ENCODE peak calls at places on chromosomes 12 and 14, in nine cellular contexts. V is choroid plexus epithelial cell, L is endothelial cell of umbilical vein, R is tibial nerve, X is RWPE2, J is stomach, Z is lung, B is brain microvascular endothelial cell, H is HepG2. M is an unnamed sample.

GRCh38 chr12:15899282-15899870 is 11.8 kb upstream of the DERA start:
- DNase-seq in V (peak), L (peak), R (no peak), X (no peak), J (no peak), Z (no peak), B (no peak), H (peak), M (no peak)

GRCh38 chr12:42235426-42235825 is 2.6 kb downstream of the YAF2 start:
- DNase-seq in V (peak), L (no peak), R (peak), X (no peak), J (no peak), Z (peak), B (no peak), H (no peak), M (no peak)

GRCh38 chr12:68321140-68321539 is 11.0 kb downstream of the MDM1 start:
- DNase-seq in V (no peak), L (no peak), R (no peak), X (no peak), J (no peak), Z (no peak), B (no peak), H (no peak), M (no peak)

GRCh38 chr12:15679146-15679545 is 110.0 kb downstream of the EPS8 start:
- DNase-seq in V (peak), L (no peak), R (no peak), X (no peak), J (no peak), Z (no peak), B (no peak), H (peak), M (no peak)

GRCh38 chr12:41190360-41190759 is 2.2 kb downstream of the PDZRN4 start:
- DNase-seq in V (peak), L (peak), R (peak), X (no peak), J (no peak), Z (no peak), B (peak), H (peak), M (no peak)

GRCh38 chr14:87351007-87351406 is 642.0 kb downstream of the GALC start:
- DNase-seq in V (no peak), L (no peak), R (no peak), X (no peak), J (no peak), Z (no peak), B (no peak), H (no peak), M (no peak)

GRCh38 chr14:101948666-101949205 is 15.6 kb upstream of the DYNC1H1 start:
- DNase-seq in V (no peak), L (no peak), R (no peak), X (no peak), J (no peak), Z (no peak), B (no peak), H (no peak), M (peak)

GRCh38 chr12:30796891-30797371 is 42.2 kb upstream of the CAPRIN2 start:
- DNase-seq in V (peak), L (peak), R (no peak), X (no peak), J (no peak), Z (no peak), B (peak), H (no peak), M (no peak)

GRCh38 chr14:81137316-81137715 is 83.4 kb downstream of the GTF2A1 start:
- DNase-seq in V (peak), L (no peak), R (no peak), X (no peak), J (no peak), Z (no peak), B (peak), H (no peak), M (no peak)

GRCh38 chr12:119014368-119014767 is 33.0 kb downstream of the SRRM4 start:
- DNase-seq in V (no peak), L (no peak), R (no peak), X (no peak), J (no peak), Z (no peak), B (no peak), H (no peak), M (no peak)

GRCh38 chr12:119008691-119009221 is 27.4 kb downstream of the SRRM4 start:
- DNase-seq in V (no peak), L (no peak), R (no peak), X (no peak), J (peak), Z (no peak), B (no peak), H (no peak), M (no peak)

GRCh38 chr12:119012179-119012578 is 30.8 kb downstream of the SRRM4 start:
- DNase-seq in V (no peak), L (no peak), R (no peak), X (no peak), J (no peak), Z (no peak), B (no peak), H (no peak), M (no peak)

GRCh38 chr12:119013023-119013422 is 31.7 kb downstream of the SRRM4 start:
- DNase-seq in V (no peak), L (no peak), R (no peak), X (no peak), J (no peak), Z (no peak), B (no peak), H (no peak), M (no peak)

DNA sequence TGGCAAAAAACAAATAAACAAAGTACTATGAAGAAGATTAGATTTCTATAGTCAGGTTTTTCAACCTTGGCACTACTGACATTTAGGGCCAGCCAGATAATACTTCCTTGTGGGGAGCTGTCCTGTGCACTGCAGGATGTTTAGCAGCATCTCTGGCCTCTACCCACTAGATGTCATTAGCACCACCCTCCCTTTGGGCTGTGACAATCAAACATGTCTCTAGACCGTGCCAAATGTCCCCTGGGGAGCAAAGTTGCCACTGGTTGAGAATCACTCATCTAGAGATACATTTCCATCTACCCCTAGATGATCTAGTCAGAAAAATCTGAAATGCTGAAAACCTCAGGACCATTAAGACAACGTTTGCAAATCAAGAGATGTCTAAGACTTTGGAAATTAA is 29.9 kb downstream of the SRRM4 start:
- DNase-seq in V (no peak), L (no peak), R (no peak), X (no peak), J (no peak), Z (no peak), B (no peak), H (no peak), M (no peak)
- TF ChIP-seq CTCF in V (no peak), L (no peak), R (no peak), X (no peak), J (no peak), Z (no peak), B (no peak), H (no peak), M (no peak)

GRCh38 chr12:26460361-26460760 is 265.0 kb downstream of the SSPN start:
- DNase-seq in V (no peak), L (no peak), R (no peak), X (no peak), J (no peak), Z (no peak), B (no peak), H (no peak), M (no peak)

GRCh38 chr12:26466709-26467108 is 271.3 kb downstream of the SSPN start:
- DNase-seq in V (peak), L (no peak), R (no peak), X (no peak), J (no peak), Z (no peak), B (no peak), H (no peak), M (no peak)

GRCh38 chr12:26469801-26470200 is 274.4 kb downstream of the SSPN start:
- DNase-seq in V (no peak), L (no peak), R (no peak), X (no peak), J (no peak), Z (no peak), B (no peak), H (no peak), M (no peak)

GRCh38 chr12:26461799-26462198 is 266.4 kb downstream of the SSPN start:
- DNase-seq in V (no peak), L (no peak), R (no peak), X (no peak), J (no peak), Z (no peak), B (no peak), H (no peak), M (no peak)

GRCh38 chr12:26465419-26466097 is 270.2 kb downstream of the SSPN start:
- DNase-seq in V (peak), L (no peak), R (no peak), X (no peak), J (no peak), Z (no peak), B (no peak), H (no peak), M (no peak)
- TF ChIP-seq CTCF in V (peak), L (no peak), R (no peak), X (no peak), J (no peak), Z (no peak), B (peak), H (peak), M (peak)

GRCh38 chr12:18414671-18415070 is 153.4 kb downstream of the PIK3C2G start:
- DNase-seq in V (no peak), L (no peak), R (no peak), X (no peak), J (no peak), Z (no peak), B (no peak), H (no peak), M (no peak)

GRCh38 chr12:18411453-18411852 is 150.1 kb downstream of the PIK3C2G start:
- DNase-seq in V (no peak), L (no peak), R (no peak), X (no peak), J (no peak), Z (no peak), B (no peak), H (no peak), M (no peak)

DNA sequence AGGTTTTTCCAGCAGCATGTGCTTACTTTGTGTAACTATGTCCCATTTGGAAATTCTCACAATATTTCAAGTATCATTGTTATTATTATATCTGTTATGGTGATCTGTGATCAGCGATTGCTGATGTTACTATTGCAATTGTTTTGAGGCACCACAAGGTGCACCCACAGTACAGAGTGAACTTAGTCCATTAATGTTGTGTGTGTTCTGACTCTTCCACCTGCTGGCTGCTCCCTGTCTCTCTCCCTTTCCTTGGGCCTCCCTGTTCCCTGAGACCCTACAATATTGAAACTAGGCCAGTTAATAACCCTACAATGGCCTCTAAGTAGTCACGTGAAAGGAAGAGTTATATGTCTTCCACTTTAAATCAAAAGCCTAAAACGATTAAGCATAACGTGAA is 153.9 kb downstream of the PIK3C2G start:
- DNase-seq in V (no peak), L (no peak), R (no peak), X (no peak), J (no peak), Z (no peak), B (no peak), H (no peak), M (no peak)
- TF ChIP-seq CTCF in V (no peak), L (no peak), R (no peak), X (no peak), J (no peak), Z (no peak), B (no peak), H (no peak), M (no peak)

DNA sequence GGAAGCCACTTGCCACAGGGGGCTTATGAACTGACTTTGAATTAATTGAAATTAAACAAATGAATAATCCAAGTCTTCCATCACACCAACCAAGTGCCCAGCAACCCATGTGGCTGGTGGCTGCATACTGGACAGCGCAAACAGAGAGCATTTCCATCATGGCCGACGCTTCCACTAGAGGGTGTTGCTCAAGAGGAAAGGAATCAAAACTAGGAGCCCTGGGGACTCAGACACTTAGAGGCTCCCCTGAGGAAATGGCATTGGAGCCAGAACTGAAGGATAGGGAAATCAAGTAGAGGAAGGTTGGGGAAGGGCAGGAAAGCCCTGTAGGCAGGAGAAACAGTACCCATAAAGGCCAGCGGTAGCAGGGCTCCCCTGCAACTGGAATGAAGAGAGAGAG is 50.6 kb upstream of the NUAK1 start:
- DNase-seq in V (no peak), L (no peak), R (no peak), X (no peak), J (no peak), Z (no peak), B (no peak), H (no peak), M (no peak)
- TF ChIP-seq CTCF in V (peak), L (no peak), R (no peak), X (no peak), J (no peak), Z (no peak), B (no peak), H (no peak), M (no peak)

DNA sequence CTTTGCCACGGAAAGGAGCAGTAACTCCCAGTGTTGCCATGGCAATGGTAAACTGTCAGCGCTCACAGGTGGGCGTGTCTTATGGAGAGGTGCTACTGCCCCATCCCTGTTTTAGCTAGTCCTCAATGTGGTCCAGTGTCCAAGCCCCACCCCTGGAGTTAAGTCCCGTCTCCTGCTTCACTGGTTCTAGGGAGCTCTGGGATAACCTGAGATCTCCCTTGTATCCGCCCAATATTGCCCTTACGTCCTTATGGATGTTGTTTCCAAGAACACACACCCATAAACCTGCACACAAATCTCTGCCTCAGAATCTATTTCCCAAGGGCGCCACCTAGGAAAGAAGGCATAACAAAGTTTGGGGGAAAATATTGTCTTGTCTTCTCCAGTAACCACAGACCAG is 64.2 kb downstream of the SPRING1 start:
- DNase-seq in V (no peak), L (no peak), R (no peak), X (no peak), J (no peak), Z (no peak), B (no peak), H (no peak), M (no peak)
- TF ChIP-seq CTCF in V (peak), L (no peak), R (no peak), X (peak), J (no peak), Z (no peak), B (no peak), H (peak), M (peak)

GRCh38 chr14:89015016-89015415 is 190.6 kb downstream of the TTC8 start:
- DNase-seq in V (peak), L (no peak), R (no peak), X (no peak), J (no peak), Z (no peak), B (no peak), H (no peak), M (no peak)
- TF ChIP-seq CTCF in V (peak), L (no peak), R (no peak), X (peak), J (no peak), Z (no peak), B (peak), H (peak), M (peak)

GRCh38 chr14:28467611-28468010 is 299.0 kb upstream of the FOXG1 start:
- DNase-seq in V (no peak), L (no peak), R (no peak), X (no peak), J (no peak), Z (no peak), B (no peak), H (no peak), M (no peak)
- TF ChIP-seq CTCF in V (no peak), L (no peak), R (no peak), X (no peak), J (no peak), Z (no peak), B (no peak), H (no peak), M (no peak)

GRCh38 chr14:21825845-21826244 is 152.2 kb upstream of the OR4E1 start:
- DNase-seq in V (no peak), L (no peak), R (no peak), X (no peak), J (no peak), Z (no peak), B (no peak), H (no peak), M (no peak)

GRCh38 chr14:21822109-21822508 is 148.5 kb upstream of the OR4E1 start:
- DNase-seq in V (no peak), L (no peak), R (no peak), X (no peak), J (no peak), Z (no peak), B (no peak), H (no peak), M (no peak)

GRCh38 chr14:21825147-21825743 is 151.6 kb upstream of the OR4E1 start:
- DNase-seq in V (peak), L (peak), R (no peak), X (no peak), J (no peak), Z (no peak), B (peak), H (peak), M (no peak)
- TF ChIP-seq CTCF in V (peak), L (peak), R (peak), X (peak), J (peak), Z (no peak), B (peak), H (peak), M (peak)